ENCODE peak calls at places on chromosomes 3 and 15, in four cellular contexts. N is stimulated activated CD8-positive, alpha-beta memory T cell treated with anti-CD3 and anti-CD28 coated beads, Interleukin-15, amount 100 ng/mL, for 24 hours; G is amniotic stem cell; M is KBM-7. F is an unnamed sample.

GRCh38 chr3:61821823-61822251 is 260.5 kb downstream of the PTPRG start:
- DNase-seq in G (no peak), M (no peak), N (no peak), F (no peak)

GRCh38 chr3:81416812-81417211 is 344.6 kb downstream of the GBE1 start:
- DNase-seq in M (no peak), N (no peak), G (no peak), F (no peak)

GRCh38 chr3:85525264-85525663 is 566.5 kb downstream of the CADM2 start:
- DNase-seq in M (no peak), N (no peak), G (no peak), F (no peak)

GRCh38 chr15:100694381-100695012 is 92.1 kb downstream of the ASB7 start:
- DNase-seq in G (no peak), N (no peak), M (no peak), F (no peak)

GRCh38 chr15:72178976-72179585 is 18.5 kb downstream of the GRAMD2A start:
- DNase-seq in N (no peak), M (no peak), G (no peak), F (no peak)

GRCh38 chr3:188931531-188931930 is 240.2 kb upstream of the TPRG1 start:
- DNase-seq in M (no peak), N (no peak), G (no peak), F (no peak)

GRCh38 chr3:115784739-115785571 is 161.6 kb downstream of the GAP43 start:
- DNase-seq in M (no peak), G (peak; percentile 25), N (no peak), F (no peak)

GRCh38 chr15:35725353-35725752 is 179.4 kb upstream of the DPH6 start:
- DNase-seq in G (no peak), M (no peak), N (no peak), F (no peak)

GRCh38 chr15:91263632-91264477 is 163.8 kb downstream of the SV2B start:
- DNase-seq in G (no peak), N (no peak), M (peak; percentile 64), F (no peak)

GRCh38 chr3:23738946-23739345 is 66.8 kb upstream of the UBE2E1 start:
- DNase-seq in G (no peak), N (no peak), M (no peak), F (no peak)